ENCODE peak calls at places on chromosomes 4 and X, in eight cellular contexts. One of them, this sample, is unnamed.

GRCh38 chr4:173301518-173302201 is 32.5 kb downstream of the HMGB2 start:
- DNase-seq in NAMALWA: peak
- DNase-seq in endothelial cell of umbilical vein: peak
- DNase-seq in epithelial cell of esophagus: peak
- DNase-seq in T-cell: no peak
- DNase-seq in MM.1S: peak
- DNase-seq in iPS-NIHi11: no peak
- DNase-seq in amygdala: no peak
- DNase-seq in this sample: peak

GRCh38 chr4:152052431-152053057 is 291.7 kb upstream of the GATB start:
- DNase-seq in NAMALWA: peak
- DNase-seq in T-cell: no peak
- DNase-seq in iPS-NIHi11: no peak
- DNase-seq in epithelial cell of esophagus: no peak
- DNase-seq in endothelial cell of umbilical vein: no peak
- DNase-seq in amygdala: no peak
- DNase-seq in MM.1S: no peak
- DNase-seq in this sample: peak

GRCh38 chrX:56728321-56728720 is 722 bp upstream of the NBDY start:
- DNase-seq in NAMALWA: peak
- DNase-seq in epithelial cell of esophagus: peak
- DNase-seq in iPS-NIHi11: no peak
- DNase-seq in T-cell: no peak
- DNase-seq in MM.1S: peak
- DNase-seq in endothelial cell of umbilical vein: no peak
- DNase-seq in amygdala: no peak
- DNase-seq in this sample: peak

GRCh38 chr4:189502841-189503240 is 437.8 kb upstream of the FRG1 start:
- DNase-seq in NAMALWA: no peak
- DNase-seq in amygdala: no peak
- DNase-seq in iPS-NIHi11: no peak
- DNase-seq in MM.1S: no peak
- DNase-seq in epithelial cell of esophagus: no peak
- DNase-seq in endothelial cell of umbilical vein: no peak
- DNase-seq in T-cell: no peak
- DNase-seq in this sample: no peak

GRCh38 chr4:74534121-74534520 is 89.2 kb downstream of the AREG start:
- DNase-seq in iPS-NIHi11: no peak
- DNase-seq in epithelial cell of esophagus: no peak
- DNase-seq in T-cell: no peak
- DNase-seq in NAMALWA: no peak
- DNase-seq in MM.1S: no peak
- DNase-seq in amygdala: no peak
- DNase-seq in endothelial cell of umbilical vein: no peak
- DNase-seq in this sample: no peak

GRCh38 chr4:107603430-107603829 is 116.6 kb downstream of the PAPSS1 start:
- DNase-seq in iPS-NIHi11: no peak
- DNase-seq in MM.1S: no peak
- DNase-seq in NAMALWA: no peak
- DNase-seq in T-cell: no peak
- DNase-seq in amygdala: no peak
- DNase-seq in endothelial cell of umbilical vein: no peak
- DNase-seq in epithelial cell of esophagus: no peak
- DNase-seq in this sample: no peak

GRCh38 chrX:19678941-19679340 is 163.6 kb upstream of the MAP3K15 start:
- DNase-seq in iPS-NIHi11: no peak
- DNase-seq in endothelial cell of umbilical vein: no peak
- DNase-seq in T-cell: no peak
- DNase-seq in epithelial cell of esophagus: peak
- DNase-seq in amygdala: no peak
- DNase-seq in MM.1S: no peak
- DNase-seq in NAMALWA: no peak
- DNase-seq in this sample: no peak

GRCh38 chr4:101647710-101648034 is 142.9 kb upstream of the BANK1 start:
- DNase-seq in iPS-NIHi11: no peak
- DNase-seq in T-cell: no peak
- DNase-seq in endothelial cell of umbilical vein: no peak
- DNase-seq in NAMALWA: no peak
- DNase-seq in amygdala: no peak
- DNase-seq in MM.1S: no peak
- DNase-seq in epithelial cell of esophagus: no peak
- DNase-seq in this sample: no peak

GRCh38 chr4:126592088-126592487 is 1040.7 kb upstream of the INTU start:
- DNase-seq in T-cell: no peak
- DNase-seq in epithelial cell of esophagus: peak
- DNase-seq in endothelial cell of umbilical vein: no peak
- DNase-seq in iPS-NIHi11: no peak
- DNase-seq in MM.1S: no peak
- DNase-seq in amygdala: no peak
- DNase-seq in NAMALWA: no peak
- DNase-seq in this sample: no peak

GRCh38 chr4:57055873-57056272 is 54.3 kb downstream of the IGFBP7 start:
- DNase-seq in endothelial cell of umbilical vein: no peak
- DNase-seq in NAMALWA: no peak
- DNase-seq in amygdala: no peak
- DNase-seq in epithelial cell of esophagus: no peak
- DNase-seq in T-cell: no peak
- DNase-seq in iPS-NIHi11: peak
- DNase-seq in MM.1S: no peak
- DNase-seq in this sample: no peak

GRCh38 chr4:71383984-71384383 is 45.2 kb downstream of the SLC4A4 start:
- DNase-seq in endothelial cell of umbilical vein: no peak
- DNase-seq in NAMALWA: peak
- DNase-seq in MM.1S: no peak
- DNase-seq in T-cell: no peak
- DNase-seq in iPS-NIHi11: no peak
- DNase-seq in amygdala: no peak
- DNase-seq in epithelial cell of esophagus: no peak
- DNase-seq in this sample: no peak

GRCh38 chrX:110741213-110741796 is 54.3 kb downstream of the CHRDL1 start:
- DNase-seq in amygdala: no peak
- DNase-seq in MM.1S: no peak
- DNase-seq in T-cell: no peak
- DNase-seq in epithelial cell of esophagus: peak
- DNase-seq in NAMALWA: no peak
- DNase-seq in iPS-NIHi11: no peak
- DNase-seq in endothelial cell of umbilical vein: no peak
- DNase-seq in this sample: no peak

GRCh38 chr4:19927381-19927780 is 324.3 kb upstream of the SLIT2 start:
- DNase-seq in T-cell: no peak
- DNase-seq in MM.1S: no peak
- DNase-seq in epithelial cell of esophagus: peak
- DNase-seq in iPS-NIHi11: no peak
- DNase-seq in endothelial cell of umbilical vein: no peak
- DNase-seq in NAMALWA: no peak
- DNase-seq in amygdala: no peak
- DNase-seq in this sample: no peak

GRCh38 chrX:17876135-17876534 is 15.0 kb upstream of the RAI2 start:
- DNase-seq in iPS-NIHi11: no peak
- DNase-seq in T-cell: no peak
- DNase-seq in NAMALWA: no peak
- DNase-seq in amygdala: no peak
- DNase-seq in epithelial cell of esophagus: peak
- DNase-seq in MM.1S: no peak
- DNase-seq in endothelial cell of umbilical vein: no peak
- DNase-seq in this sample: no peak